ENCODE peak calls at places on chromosome X, in eight cellular contexts. One of them, this sample, is unnamed.

GRCh38 chrX:16573781-16574180 is 76.2 kb upstream of the S100G start:
- DNase-seq in CD4-positive, alpha-beta T cell: no peak
- DNase-seq in cardiac muscle cell: peak
- DNase-seq in upper lobe of right lung: no peak
- DNase-seq in CD8-positive, alpha-beta T cell: no peak
- DNase-seq in foreskin keratinocyte: no peak
- DNase-seq in body of pancreas: no peak
- DNase-seq in right atrium auricular region: no peak
- DNase-seq in this sample: no peak

GRCh38 chrX:74422029-74422352 is 698 bp downstream of the SLC16A2 start:
- DNase-seq in foreskin keratinocyte: no peak
- DNase-seq in cardiac muscle cell: no peak
- DNase-seq in body of pancreas: no peak
- DNase-seq in CD4-positive, alpha-beta T cell: no peak
- DNase-seq in upper lobe of right lung: no peak
- DNase-seq in right atrium auricular region: no peak
- DNase-seq in CD8-positive, alpha-beta T cell: no peak
- DNase-seq in this sample: no peak

GRCh38 chrX:16429391-16429790 is 220.6 kb upstream of the S100G start:
- DNase-seq in CD8-positive, alpha-beta T cell: no peak
- DNase-seq in body of pancreas: no peak
- DNase-seq in CD4-positive, alpha-beta T cell: no peak
- DNase-seq in upper lobe of right lung: no peak
- DNase-seq in cardiac muscle cell: no peak
- DNase-seq in foreskin keratinocyte: no peak
- DNase-seq in right atrium auricular region: no peak
- DNase-seq in this sample: no peak

GRCh38 chrX:13669246-13669689 is 16.3 kb downstream of the TCEANC start:
- DNase-seq in cardiac muscle cell: peak
- DNase-seq in foreskin keratinocyte: peak
- DNase-seq in CD4-positive, alpha-beta T cell: peak
- DNase-seq in CD8-positive, alpha-beta T cell: peak
- DNase-seq in right atrium auricular region: peak
- DNase-seq in upper lobe of right lung: peak
- DNase-seq in body of pancreas: peak
- DNase-seq in this sample: peak

GRCh38 chrX:17414839-17415238 is 39.8 kb downstream of the NHS start:
- DNase-seq in body of pancreas: peak
- DNase-seq in right atrium auricular region: peak
- DNase-seq in CD4-positive, alpha-beta T cell: no peak
- DNase-seq in upper lobe of right lung: no peak
- DNase-seq in foreskin keratinocyte: no peak
- DNase-seq in cardiac muscle cell: no peak
- DNase-seq in CD8-positive, alpha-beta T cell: no peak
- DNase-seq in this sample: peak

GRCh38 chrX:54066841-54067240 is 22.6 kb upstream of the PHF8 start:
- DNase-seq in upper lobe of right lung: no peak
- DNase-seq in body of pancreas: no peak
- DNase-seq in right atrium auricular region: no peak
- DNase-seq in CD4-positive, alpha-beta T cell: no peak
- DNase-seq in cardiac muscle cell: peak
- DNase-seq in foreskin keratinocyte: no peak
- DNase-seq in CD8-positive, alpha-beta T cell: no peak
- DNase-seq in this sample: no peak

GRCh38 chrX:57282568-57282967 is 3.9 kb upstream of the FAAH2 start:
- DNase-seq in foreskin keratinocyte: no peak
- DNase-seq in CD8-positive, alpha-beta T cell: no peak
- DNase-seq in body of pancreas: no peak
- DNase-seq in cardiac muscle cell: no peak
- DNase-seq in right atrium auricular region: no peak
- DNase-seq in upper lobe of right lung: no peak
- DNase-seq in CD4-positive, alpha-beta T cell: no peak
- DNase-seq in this sample: no peak

GRCh38 chrX:10172867-10173266 is 16.1 kb downstream of the CLCN4 start:
- DNase-seq in CD8-positive, alpha-beta T cell: no peak
- DNase-seq in foreskin keratinocyte: no peak
- DNase-seq in body of pancreas: no peak
- DNase-seq in cardiac muscle cell: peak
- DNase-seq in CD4-positive, alpha-beta T cell: no peak
- DNase-seq in right atrium auricular region: no peak
- DNase-seq in upper lobe of right lung: no peak
- DNase-seq in this sample: no peak

GRCh38 chrX:127621780-127622179 is 430.4 kb downstream of the ACTRT1 start:
- DNase-seq in foreskin keratinocyte: no peak
- DNase-seq in body of pancreas: no peak
- DNase-seq in CD8-positive, alpha-beta T cell: no peak
- DNase-seq in right atrium auricular region: no peak
- DNase-seq in CD4-positive, alpha-beta T cell: no peak
- DNase-seq in cardiac muscle cell: no peak
- DNase-seq in upper lobe of right lung: no peak
- DNase-seq in this sample: no peak

GRCh38 chrX:15929231-15929630 is 74.6 kb upstream of the AP1S2 start:
- DNase-seq in foreskin keratinocyte: no peak
- DNase-seq in CD4-positive, alpha-beta T cell: no peak
- DNase-seq in body of pancreas: no peak
- DNase-seq in cardiac muscle cell: no peak
- DNase-seq in CD8-positive, alpha-beta T cell: no peak
- DNase-seq in upper lobe of right lung: no peak
- DNase-seq in right atrium auricular region: no peak
- DNase-seq in this sample: no peak

GRCh38 chrX:48899078-48899410 is 1.3 kb downstream of the PQBP1 start:
- DNase-seq in CD4-positive, alpha-beta T cell: no peak
- DNase-seq in right atrium auricular region: no peak
- DNase-seq in body of pancreas: no peak
- DNase-seq in foreskin keratinocyte: no peak
- DNase-seq in cardiac muscle cell: no peak
- DNase-seq in CD8-positive, alpha-beta T cell: no peak
- DNase-seq in upper lobe of right lung: no peak
- DNase-seq in this sample: no peak

GRCh38 chrX:130176942-130177341 is 5.2 kb downstream of the RAB33A start:
- DNase-seq in upper lobe of right lung: no peak
- DNase-seq in body of pancreas: no peak
- DNase-seq in cardiac muscle cell: no peak
- DNase-seq in right atrium auricular region: no peak
- DNase-seq in foreskin keratinocyte: no peak
- DNase-seq in CD8-positive, alpha-beta T cell: no peak
- DNase-seq in CD4-positive, alpha-beta T cell: no peak
- DNase-seq in this sample: no peak
- H3K27ac ChIP-seq in upper lobe of right lung: no peak
- H3K27ac ChIP-seq in body of pancreas: no peak
- H3K27ac ChIP-seq in cardiac muscle cell: no peak
- H3K27ac ChIP-seq in right atrium auricular region: no peak
- H3K27ac ChIP-seq in foreskin keratinocyte: no peak
- H3K27ac ChIP-seq in CD8-positive, alpha-beta T cell: no peak
- H3K27ac ChIP-seq in CD4-positive, alpha-beta T cell: peak
- H3K27ac ChIP-seq in this sample: no peak

GRCh38 chrX:23813808-23814207 is 30.8 kb downstream of the SAT1 start:
- DNase-seq in upper lobe of right lung: no peak
- DNase-seq in foreskin keratinocyte: no peak
- DNase-seq in right atrium auricular region: no peak
- DNase-seq in body of pancreas: no peak
- DNase-seq in CD8-positive, alpha-beta T cell: no peak
- DNase-seq in CD4-positive, alpha-beta T cell: no peak
- DNase-seq in cardiac muscle cell: no peak
- DNase-seq in this sample: no peak

GRCh38 chrX:23810279-23810678 is 27.3 kb downstream of the SAT1 start:
- DNase-seq in CD8-positive, alpha-beta T cell: no peak
- DNase-seq in foreskin keratinocyte: no peak
- DNase-seq in CD4-positive, alpha-beta T cell: no peak
- DNase-seq in cardiac muscle cell: no peak
- DNase-seq in right atrium auricular region: no peak
- DNase-seq in body of pancreas: no peak
- DNase-seq in upper lobe of right lung: no peak
- DNase-seq in this sample: no peak

GRCh38 chrX:23815376-23815775 is 32.4 kb downstream of the SAT1 start:
- DNase-seq in CD8-positive, alpha-beta T cell: no peak
- DNase-seq in foreskin keratinocyte: no peak
- DNase-seq in cardiac muscle cell: no peak
- DNase-seq in CD4-positive, alpha-beta T cell: no peak
- DNase-seq in right atrium auricular region: no peak
- DNase-seq in upper lobe of right lung: no peak
- DNase-seq in body of pancreas: no peak
- DNase-seq in this sample: no peak

GRCh38 chrX:23816179-23816578 is 33.2 kb downstream of the SAT1 start:
- DNase-seq in foreskin keratinocyte: no peak
- DNase-seq in cardiac muscle cell: no peak
- DNase-seq in right atrium auricular region: no peak
- DNase-seq in body of pancreas: no peak
- DNase-seq in CD4-positive, alpha-beta T cell: no peak
- DNase-seq in CD8-positive, alpha-beta T cell: no peak
- DNase-seq in upper lobe of right lung: no peak
- DNase-seq in this sample: no peak

GRCh38 chrX:23811135-23811781 is 28.3 kb downstream of the SAT1 start:
- DNase-seq in right atrium auricular region: no peak
- DNase-seq in body of pancreas: no peak
- DNase-seq in foreskin keratinocyte: no peak
- DNase-seq in CD4-positive, alpha-beta T cell: no peak
- DNase-seq in cardiac muscle cell: no peak
- DNase-seq in CD8-positive, alpha-beta T cell: no peak
- DNase-seq in upper lobe of right lung: no peak
- DNase-seq in this sample: no peak
- H3K27ac ChIP-seq in right atrium auricular region: no peak
- H3K27ac ChIP-seq in body of pancreas: no peak
- H3K27ac ChIP-seq in foreskin keratinocyte: no peak
- H3K27ac ChIP-seq in CD4-positive, alpha-beta T cell: no peak
- H3K27ac ChIP-seq in cardiac muscle cell: no peak
- H3K27ac ChIP-seq in CD8-positive, alpha-beta T cell: no peak
- H3K27ac ChIP-seq in upper lobe of right lung: peak
- H3K27ac ChIP-seq in this sample: peak

GRCh38 chrX:3712080-3712869 is 1.2 kb downstream of the PRKX start:
- DNase-seq in cardiac muscle cell: peak
- DNase-seq in CD4-positive, alpha-beta T cell: peak
- DNase-seq in right atrium auricular region: no peak
- DNase-seq in foreskin keratinocyte: no peak
- DNase-seq in CD8-positive, alpha-beta T cell: no peak
- DNase-seq in body of pancreas: peak
- DNase-seq in upper lobe of right lung: no peak
- DNase-seq in this sample: no peak

GRCh38 chrX:3712870-3713224 is 602 bp downstream of the PRKX start:
- DNase-seq in body of pancreas: peak
- DNase-seq in cardiac muscle cell: no peak
- DNase-seq in right atrium auricular region: no peak
- DNase-seq in CD8-positive, alpha-beta T cell: no peak
- DNase-seq in foreskin keratinocyte: no peak
- DNase-seq in CD4-positive, alpha-beta T cell: no peak
- DNase-seq in upper lobe of right lung: no peak
- DNase-seq in this sample: no peak

GRCh38 chrX:3711331-3711917 is 2.0 kb downstream of the PRKX start:
- DNase-seq in upper lobe of right lung: no peak
- DNase-seq in cardiac muscle cell: no peak
- DNase-seq in body of pancreas: no peak
- DNase-seq in CD4-positive, alpha-beta T cell: peak
- DNase-seq in CD8-positive, alpha-beta T cell: peak
- DNase-seq in right atrium auricular region: no peak
- DNase-seq in foreskin keratinocyte: no peak
- DNase-seq in this sample: peak

GRCh38 chrX:3713937-3714434 is 537 bp upstream of the PRKX start:
- DNase-seq in body of pancreas: peak
- DNase-seq in upper lobe of right lung: no peak
- DNase-seq in foreskin keratinocyte: no peak
- DNase-seq in CD4-positive, alpha-beta T cell: no peak
- DNase-seq in CD8-positive, alpha-beta T cell: no peak
- DNase-seq in cardiac muscle cell: no peak
- DNase-seq in right atrium auricular region: no peak
- DNase-seq in this sample: no peak

DNA sequence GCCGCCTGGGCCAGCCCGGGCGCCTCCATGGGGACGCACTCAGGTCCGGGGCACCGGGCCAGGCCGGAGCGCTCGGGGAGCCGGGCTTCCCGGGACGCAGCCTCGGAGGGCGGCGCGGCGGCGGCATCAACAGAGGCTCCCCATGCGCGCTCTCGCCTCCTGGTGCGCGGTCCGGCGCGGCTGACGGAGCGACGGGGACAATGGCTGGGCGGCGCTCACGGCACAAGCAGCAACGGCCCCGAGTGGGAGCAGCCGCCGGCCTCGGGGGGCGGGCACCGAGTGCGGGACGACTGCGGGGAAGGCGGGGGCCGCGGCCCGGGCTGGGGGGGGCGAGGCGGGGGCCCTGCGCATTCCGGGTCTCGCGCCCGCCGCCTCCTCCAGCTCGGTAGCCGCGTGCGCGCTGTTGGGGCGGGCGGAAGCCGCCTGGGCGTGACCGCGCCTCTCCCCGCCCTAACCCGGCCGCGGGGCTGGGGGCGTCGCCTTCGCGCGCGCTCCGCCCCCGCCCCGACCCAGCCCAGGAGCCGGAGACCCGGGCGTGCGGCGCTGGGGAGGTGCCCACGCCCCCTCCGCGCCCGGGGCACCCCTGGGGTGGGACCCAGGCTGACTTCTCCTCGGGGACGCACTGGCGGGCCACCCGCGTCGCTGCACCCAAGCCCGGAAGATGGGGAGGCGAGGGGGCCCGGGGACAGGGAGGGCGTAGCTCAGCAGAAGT is at the start of gene PRKX:
- DNase-seq in body of pancreas: peak
- DNase-seq in foreskin keratinocyte: no peak
- DNase-seq in cardiac muscle cell: peak
- DNase-seq in CD8-positive, alpha-beta T cell: peak
- DNase-seq in upper lobe of right lung: peak
- DNase-seq in right atrium auricular region: no peak
- DNase-seq in CD4-positive, alpha-beta T cell: peak
- DNase-seq in this sample: no peak
- H3K27ac ChIP-seq in body of pancreas: no peak
- H3K27ac ChIP-seq in foreskin keratinocyte: peak
- H3K27ac ChIP-seq in cardiac muscle cell: no peak
- H3K27ac ChIP-seq in CD8-positive, alpha-beta T cell: peak
- H3K27ac ChIP-seq in upper lobe of right lung: peak
- H3K27ac ChIP-seq in right atrium auricular region: peak
- H3K27ac ChIP-seq in CD4-positive, alpha-beta T cell: peak
- H3K27ac ChIP-seq in this sample: no peak

GRCh38 chrX:19987856-19988255 is 3.0 kb downstream of the BCLAF3 start:
- DNase-seq in cardiac muscle cell: no peak
- DNase-seq in foreskin keratinocyte: no peak
- DNase-seq in upper lobe of right lung: no peak
- DNase-seq in CD4-positive, alpha-beta T cell: no peak
- DNase-seq in CD8-positive, alpha-beta T cell: no peak
- DNase-seq in right atrium auricular region: no peak
- DNase-seq in body of pancreas: no peak
- DNase-seq in this sample: no peak

GRCh38 chrX:19991350-19991718 is 473 bp upstream of the BCLAF3 start:
- DNase-seq in upper lobe of right lung: no peak
- DNase-seq in right atrium auricular region: no peak
- DNase-seq in CD4-positive, alpha-beta T cell: no peak
- DNase-seq in foreskin keratinocyte: no peak
- DNase-seq in cardiac muscle cell: no peak
- DNase-seq in body of pancreas: no peak
- DNase-seq in CD8-positive, alpha-beta T cell: peak
- DNase-seq in this sample: no peak

GRCh38 chrX:19986531-19986930 is 4.3 kb downstream of the BCLAF3 start:
- DNase-seq in CD4-positive, alpha-beta T cell: no peak
- DNase-seq in right atrium auricular region: no peak
- DNase-seq in body of pancreas: no peak
- DNase-seq in CD8-positive, alpha-beta T cell: no peak
- DNase-seq in upper lobe of right lung: no peak
- DNase-seq in cardiac muscle cell: no peak
- DNase-seq in foreskin keratinocyte: no peak
- DNase-seq in this sample: no peak

GRCh38 chrX:19990519-19991349 is at the start of gene BCLAF3:
- DNase-seq in CD4-positive, alpha-beta T cell: peak
- DNase-seq in foreskin keratinocyte: peak
- DNase-seq in upper lobe of right lung: peak
- DNase-seq in CD8-positive, alpha-beta T cell: peak
- DNase-seq in cardiac muscle cell: peak
- DNase-seq in right atrium auricular region: peak
- DNase-seq in body of pancreas: peak
- DNase-seq in this sample: peak

GRCh38 chrX:19990225-19990518 is 689 bp downstream of the BCLAF3 start:
- DNase-seq in cardiac muscle cell: no peak
- DNase-seq in body of pancreas: no peak
- DNase-seq in CD8-positive, alpha-beta T cell: peak
- DNase-seq in right atrium auricular region: no peak
- DNase-seq in CD4-positive, alpha-beta T cell: no peak
- DNase-seq in foreskin keratinocyte: no peak
- DNase-seq in upper lobe of right lung: no peak
- DNase-seq in this sample: no peak
- H3K27ac ChIP-seq in cardiac muscle cell: no peak
- H3K27ac ChIP-seq in body of pancreas: peak
- H3K27ac ChIP-seq in CD8-positive, alpha-beta T cell: peak
- H3K27ac ChIP-seq in right atrium auricular region: peak
- H3K27ac ChIP-seq in CD4-positive, alpha-beta T cell: peak
- H3K27ac ChIP-seq in foreskin keratinocyte: no peak
- H3K27ac ChIP-seq in upper lobe of right lung: peak
- H3K27ac ChIP-seq in this sample: no peak